ENCODE peak calls at places on chromosomes 3 and 15, in eight cellular contexts. Y is tibial nerve; S is cardiac fibroblast; H is CD4-positive, alpha-beta T cell; A is mucosa of descending colon; Z is HL-60; C is neural progenitor cell; G is RWPE1. U is an unnamed sample.

GRCh38 chr15:88658972-88659931 is 20.4 kb downstream of the ISG20 start:
- DNase-seq in Y (no peak), S (peak), H (no peak), A (no peak), Z (no peak), C (no peak), G (peak), U (no peak)

GRCh38 chr3:148797822-148798221 is 29.8 kb upstream of the CPB1 start:
- DNase-seq in Y (no peak), S (no peak), H (no peak), A (no peak), Z (no peak), C (no peak), G (no peak), U (no peak)

GRCh38 chr15:41558400-41559238 is at the start of gene TYRO3:
- DNase-seq in Y (peak), S (peak), H (peak), A (peak), Z (no peak), C (peak), G (peak), U (peak)

GRCh38 chr15:63238796-63239195 is 38.6 kb upstream of the APH1B start:
- DNase-seq in Y (no peak), S (peak), H (no peak), A (no peak), Z (no peak), C (no peak), G (peak), U (no peak)

GRCh38 chr3:43539321-43539720 is 82.5 kb downstream of the ANO10 start:
- DNase-seq in Y (no peak), S (no peak), H (no peak), A (no peak), Z (no peak), C (no peak), G (no peak), U (no peak)

GRCh38 chr15:30055604-30056003 is 27.2 kb upstream of the GOLGA8J start:
- DNase-seq in Y (no peak), S (no peak), H (no peak), A (no peak), Z (no peak), C (no peak), G (no peak), U (no peak)

GRCh38 chr3:9500108-9501050 is 53.2 kb downstream of the LHFPL4 start:
- DNase-seq in Y (no peak), S (peak), H (peak), A (peak), Z (peak), C (peak), G (peak), U (peak)

GRCh38 chr3:139564290-139564861 is 24.8 kb upstream of the RBP1 start:
- DNase-seq in Y (no peak), S (peak), H (no peak), A (no peak), Z (no peak), C (peak), G (no peak), U (no peak)

GRCh38 chr3:148957586-148957985 is 33.8 kb upstream of the GYG1 start:
- DNase-seq in Y (no peak), S (peak), H (no peak), A (no peak), Z (peak), C (peak), G (no peak), U (no peak)

GRCh38 chr15:92226020-92226612 is 167.6 kb upstream of the ST8SIA2 start:
- DNase-seq in Y (no peak), S (peak), H (no peak), A (no peak), Z (no peak), C (peak), G (no peak), U (no peak)

GRCh38 chr3:190444036-190444435 is 5.7 kb downstream of the TMEM207 start:
- DNase-seq in Y (no peak), S (no peak), H (no peak), A (no peak), Z (peak), C (no peak), G (no peak), U (no peak)

GRCh38 chr3:136751259-136752045 is 726 bp downstream of the STAG1 start:
- DNase-seq in Y (peak), S (peak), H (peak), A (peak), Z (peak), C (peak), G (peak), U (no peak)

GRCh38 chr3:69199942-69200341 is 77.5 kb upstream of the LMOD3 start:
- DNase-seq in Y (no peak), S (no peak), H (no peak), A (no peak), Z (no peak), C (no peak), G (no peak), U (no peak)

GRCh38 chr15:90400005-90400758 is 12.1 kb downstream of the IQGAP1 start:
- DNase-seq in Y (no peak), S (peak), H (no peak), A (no peak), Z (peak), C (no peak), G (peak), U (no peak)

GRCh38 chr3:133833880-133834620 is 28.4 kb downstream of the SRPRB start:
- DNase-seq in Y (no peak), S (no peak), H (no peak), A (no peak), Z (no peak), C (no peak), G (no peak), U (no peak)

GRCh38 chr3:133833267-133833666 is 27.7 kb downstream of the SRPRB start:
- DNase-seq in Y (no peak), S (no peak), H (no peak), A (no peak), Z (no peak), C (no peak), G (no peak), U (no peak)

GRCh38 chr3:133830071-133830470 is 24.5 kb downstream of the SRPRB start:
- DNase-seq in Y (no peak), S (no peak), H (no peak), A (no peak), Z (no peak), C (no peak), G (no peak), U (no peak)

GRCh38 chr3:133832802-133833144 is 27.2 kb downstream of the SRPRB start:
- DNase-seq in Y (no peak), S (no peak), H (no peak), A (no peak), Z (no peak), C (no peak), G (no peak), U (no peak)

DNA sequence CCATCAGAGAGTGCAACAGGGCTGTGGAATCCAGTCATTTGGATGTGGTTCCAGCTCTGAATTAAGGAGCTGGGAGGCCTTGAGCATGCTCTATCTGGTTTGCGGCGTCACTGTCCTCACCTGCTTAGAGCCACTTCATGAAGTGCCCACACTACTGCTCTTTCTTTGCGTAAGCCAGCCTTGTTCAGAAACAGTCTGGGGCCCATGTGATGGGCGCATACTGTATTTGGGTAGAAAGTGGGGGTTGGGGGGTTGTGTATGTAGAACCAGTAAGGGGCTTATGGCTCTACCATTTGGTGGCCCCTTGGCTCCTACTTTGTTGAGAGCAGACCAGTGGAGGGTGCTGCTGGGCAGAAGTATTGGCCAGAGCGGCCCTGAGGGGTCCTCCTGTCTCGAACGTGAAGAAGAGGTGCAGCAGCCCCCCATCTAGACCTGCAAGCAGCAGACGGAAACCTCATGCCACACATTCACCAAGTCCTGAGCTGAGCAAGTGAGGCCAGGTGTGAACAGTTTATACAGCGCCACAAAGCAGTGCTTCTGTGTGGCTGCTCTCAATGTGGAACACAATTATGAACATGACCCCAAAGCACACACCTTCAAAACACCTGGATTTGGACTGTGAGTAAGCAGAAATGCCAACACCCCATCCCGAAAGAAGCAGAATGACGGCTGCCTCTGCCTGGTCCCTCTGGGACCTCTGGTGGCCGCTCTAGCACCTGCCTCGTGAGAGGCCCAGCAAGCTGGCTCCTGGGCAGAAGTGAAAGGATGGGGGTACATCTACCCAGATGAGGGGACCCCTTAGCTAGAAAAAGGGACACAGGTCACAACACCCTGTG is 26.6 kb downstream of the SRPRB start:
- DNase-seq in Y (no peak), S (no peak), H (no peak), A (no peak), Z (no peak), C (no peak), G (no peak), U (no peak)
- TF ChIP-seq CTCF in Y (no peak), S (no peak), H (no peak), A (no peak), Z (no peak), C (no peak), G (no peak), U (no peak)

GRCh38 chr3:11803977-11804903 is 42.4 kb downstream of the TAMM41 start:
- DNase-seq in Y (no peak), S (peak), H (peak), A (no peak), Z (peak), C (peak), G (peak), U (no peak)
- TF ChIP-seq CTCF in Y (peak), S (peak), H (peak), A (peak), Z (peak), C (peak), G (peak), U (peak)

GRCh38 chr15:36024066-36024465 is 478.1 kb upstream of the DPH6 start:
- DNase-seq in Y (no peak), S (peak), H (no peak), A (no peak), Z (no peak), C (no peak), G (no peak), U (no peak)
- TF ChIP-seq CTCF in Y (no peak), S (no peak), H (no peak), A (no peak), Z (no peak), C (no peak), G (no peak), U (no peak)

DNA sequence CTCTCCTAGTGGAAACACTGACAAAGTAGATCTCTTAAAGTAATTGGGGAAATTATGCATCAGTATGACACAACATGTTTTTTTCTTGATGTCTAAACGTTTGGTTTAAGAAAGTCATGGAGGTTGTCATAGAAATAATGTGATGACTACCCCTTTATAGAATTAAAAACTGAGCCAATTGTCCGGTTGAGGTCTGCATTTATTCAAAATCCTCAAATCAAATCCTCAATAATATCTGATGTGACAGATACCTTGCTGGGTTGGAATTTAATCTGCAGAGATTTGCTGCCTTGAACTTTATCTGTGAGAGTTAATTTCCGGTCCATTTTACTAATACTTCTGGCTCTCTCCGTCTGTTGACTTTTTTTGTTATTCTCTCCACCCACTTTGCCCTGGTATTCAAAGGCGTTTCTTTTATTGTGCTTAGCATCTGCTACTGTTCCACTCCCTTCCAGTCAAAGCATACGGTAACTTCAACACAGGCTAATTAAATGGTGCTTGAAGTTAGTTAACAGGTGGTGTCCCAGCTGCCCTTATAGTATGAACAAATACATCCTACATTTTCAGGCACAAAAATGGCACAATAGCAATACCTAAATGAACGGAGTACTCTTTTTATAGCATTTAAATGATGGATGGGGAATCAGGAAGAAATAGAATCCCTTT is 628.3 kb downstream of the ROBO1 start:
- DNase-seq in Y (no peak), S (peak), H (no peak), A (no peak), Z (no peak), C (no peak), G (no peak), U (no peak)
- TF ChIP-seq CTCF in Y (no peak), S (no peak), H (no peak), A (no peak), Z (no peak), C (no peak), G (no peak), U (no peak)

GRCh38 chr15:38459480-38459879 is 5.6 kb downstream of the FAM98B start:
- DNase-seq in Y (no peak), S (no peak), H (no peak), A (no peak), Z (no peak), C (no peak), G (no peak), U (no peak)

GRCh38 chr15:38454687-38455071 is 752 bp downstream of the FAM98B start:
- DNase-seq in Y (no peak), S (no peak), H (no peak), A (no peak), Z (no peak), C (peak), G (peak), U (no peak)

GRCh38 chr15:38458646-38459045 is 4.7 kb downstream of the FAM98B start:
- DNase-seq in Y (no peak), S (no peak), H (no peak), A (no peak), Z (no peak), C (no peak), G (no peak), U (no peak)

GRCh38 chr15:38455096-38455495 is 1.2 kb downstream of the FAM98B start:
- DNase-seq in Y (no peak), S (peak), H (no peak), A (no peak), Z (no peak), C (no peak), G (peak), U (no peak)

DNA sequence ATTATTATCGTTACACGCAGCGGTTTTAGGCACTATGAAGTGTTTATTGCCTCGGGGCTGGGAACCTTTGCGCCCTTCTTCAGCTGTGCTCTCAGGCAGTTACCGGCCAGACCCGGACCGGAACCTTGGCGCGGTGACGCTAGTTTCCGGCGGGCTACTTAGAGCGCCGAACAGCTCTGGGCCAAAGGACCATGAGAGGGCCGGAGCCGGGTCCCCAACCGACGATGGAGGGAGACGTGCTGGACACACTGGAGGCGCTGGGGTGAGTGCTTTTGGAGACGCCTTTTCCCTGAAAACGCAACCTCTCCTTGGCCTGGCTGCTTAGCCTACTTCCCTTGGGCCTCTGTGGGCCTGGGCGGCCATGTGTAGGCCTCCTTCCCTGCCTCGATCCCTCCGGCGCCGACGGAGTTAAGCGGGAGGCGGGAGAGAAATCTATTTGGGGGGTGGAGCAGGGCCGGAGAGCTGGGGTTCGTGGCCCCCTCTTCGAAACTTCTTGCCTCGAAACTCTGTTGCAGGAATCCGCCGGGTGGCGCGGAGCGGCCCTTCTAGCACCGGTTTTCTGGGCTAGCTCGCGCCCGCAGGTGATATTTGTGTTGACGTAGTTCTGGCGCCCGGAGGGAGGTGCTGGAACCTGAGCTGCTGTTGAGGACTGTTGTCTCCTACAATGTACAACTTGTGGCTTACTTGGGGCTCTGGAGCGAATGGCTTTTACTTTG is at the start of gene FAM98B:
- DNase-seq in Y (peak), S (peak), H (peak), A (peak), Z (peak), C (peak), G (peak), U (peak)
- TF ChIP-seq CTCF in Y (peak), S (no peak), H (no peak), A (no peak), Z (no peak), C (peak), G (peak), U (no peak)

GRCh38 chr15:67914537-67915373 is 74.9 kb upstream of the RNU6-1 start:
- DNase-seq in Y (peak), S (peak), H (no peak), A (peak), Z (no peak), C (peak), G (no peak), U (no peak)
- TF ChIP-seq CTCF in Y (no peak), S (no peak), H (no peak), A (no peak), Z (no peak), C (no peak), G (no peak), U (no peak)

U was measured in D721Med.